ENCODE peak calls at places on chromosomes 1 and 21, in five cellular contexts. One of them, this sample, is unnamed.

GRCh38 chr1:150560011-150560438 is 10.8 kb downstream of the ADAMTSL4 start:
- DNase-seq in progenitor cell of endocrine pancreas: peak
- DNase-seq in neural progenitor cell: peak
- DNase-seq in lung: peak
- DNase-seq in psoas muscle: peak
- DNase-seq in this sample: peak

GRCh38 chr21:32256873-32257620 is 21.8 kb downstream of the MIS18A start:
- DNase-seq in lung: peak
- DNase-seq in psoas muscle: peak
- DNase-seq in progenitor cell of endocrine pancreas: no peak
- DNase-seq in neural progenitor cell: no peak
- DNase-seq in this sample: no peak

GRCh38 chr1:8076171-8076570 is 50.1 kb upstream of the ERRFI1 start:
- DNase-seq in lung: no peak
- DNase-seq in progenitor cell of endocrine pancreas: no peak
- DNase-seq in neural progenitor cell: no peak
- DNase-seq in psoas muscle: no peak
- DNase-seq in this sample: no peak

GRCh38 chr21:46667735-46668380 is 32.4 kb downstream of the PRMT2 start:
- DNase-seq in progenitor cell of endocrine pancreas: no peak
- DNase-seq in psoas muscle: peak
- DNase-seq in neural progenitor cell: peak
- DNase-seq in lung: no peak
- DNase-seq in this sample: no peak

GRCh38 chr1:5571861-5572401 is 420.3 kb downstream of the NPHP4 start:
- DNase-seq in lung: peak
- DNase-seq in psoas muscle: no peak
- DNase-seq in neural progenitor cell: no peak
- DNase-seq in progenitor cell of endocrine pancreas: no peak
- DNase-seq in this sample: no peak

GRCh38 chr1:16383917-16384316 is 16.9 kb downstream of the SZRD1 start:
- DNase-seq in lung: no peak
- DNase-seq in psoas muscle: no peak
- DNase-seq in progenitor cell of endocrine pancreas: no peak
- DNase-seq in neural progenitor cell: no peak
- DNase-seq in this sample: no peak

GRCh38 chr1:175873290-175873689 is 129.9 kb upstream of the TNR start:
- DNase-seq in psoas muscle: no peak
- DNase-seq in neural progenitor cell: no peak
- DNase-seq in progenitor cell of endocrine pancreas: no peak
- DNase-seq in lung: no peak
- DNase-seq in this sample: no peak

GRCh38 chr1:26164036-26164927 is 4.5 kb downstream of the C1orf232 start:
- DNase-seq in lung: no peak
- DNase-seq in psoas muscle: peak
- DNase-seq in progenitor cell of endocrine pancreas: peak
- DNase-seq in neural progenitor cell: peak
- DNase-seq in this sample: peak

GRCh38 chr1:46942086-46942485 is 810 bp upstream of the CYP4A11 start:
- DNase-seq in progenitor cell of endocrine pancreas: no peak
- DNase-seq in psoas muscle: no peak
- DNase-seq in lung: no peak
- DNase-seq in neural progenitor cell: no peak
- DNase-seq in this sample: no peak

GRCh38 chr1:42128499-42128898 is 24.7 kb upstream of the GUCA2B start:
- DNase-seq in psoas muscle: no peak
- DNase-seq in progenitor cell of endocrine pancreas: no peak
- DNase-seq in neural progenitor cell: no peak
- DNase-seq in lung: no peak
- DNase-seq in this sample: no peak

GRCh38 chr1:205535866-205536758 is 31.6 kb downstream of the CDK18 start:
- DNase-seq in psoas muscle: peak
- DNase-seq in lung: no peak
- DNase-seq in neural progenitor cell: no peak
- DNase-seq in progenitor cell of endocrine pancreas: no peak
- DNase-seq in this sample: peak

DNA sequence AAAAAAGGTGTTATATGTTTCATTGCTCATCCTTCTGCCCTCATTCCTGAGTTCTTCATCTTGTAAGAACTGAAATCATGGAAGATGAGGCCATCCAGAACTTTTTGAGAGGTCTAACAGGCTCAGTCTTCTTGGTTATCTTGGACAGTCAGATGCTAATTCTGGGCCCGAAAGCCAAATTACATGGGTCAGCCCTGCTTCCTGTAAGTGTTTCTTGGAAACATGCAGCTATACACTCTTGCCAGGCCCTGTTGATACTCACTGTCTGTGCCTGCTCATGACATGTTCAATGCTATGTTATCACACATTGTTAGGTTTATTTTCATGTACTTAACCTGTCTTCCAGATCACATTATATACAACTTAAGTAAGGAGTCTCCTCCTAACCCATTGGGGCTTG is 542.5 kb downstream of the NUF2 start:
- DNase-seq in neural progenitor cell: no peak
- DNase-seq in progenitor cell of endocrine pancreas: no peak
- DNase-seq in psoas muscle: no peak
- DNase-seq in lung: no peak
- DNase-seq in this sample: no peak
- TF ChIP-seq CTCF in neural progenitor cell: no peak
- TF ChIP-seq CTCF in progenitor cell of endocrine pancreas: no peak
- TF ChIP-seq CTCF in psoas muscle: no peak
- TF ChIP-seq CTCF in lung: no peak
- TF ChIP-seq CTCF in this sample: no peak

GRCh38 chr1:98884864-98885263 is 119.8 kb downstream of the PLPPR5 start:
- DNase-seq in neural progenitor cell: no peak
- DNase-seq in lung: no peak
- DNase-seq in psoas muscle: no peak
- DNase-seq in progenitor cell of endocrine pancreas: no peak
- DNase-seq in this sample: no peak
- TF ChIP-seq CTCF in neural progenitor cell: no peak
- TF ChIP-seq CTCF in lung: no peak
- TF ChIP-seq CTCF in psoas muscle: no peak
- TF ChIP-seq CTCF in progenitor cell of endocrine pancreas: no peak
- TF ChIP-seq CTCF in this sample: no peak

GRCh38 chr1:32234792-32235191 is 12.2 kb upstream of the FAM167B start:
- DNase-seq in lung: no peak
- DNase-seq in progenitor cell of endocrine pancreas: no peak
- DNase-seq in psoas muscle: peak
- DNase-seq in neural progenitor cell: no peak
- DNase-seq in this sample: no peak
- TF ChIP-seq CTCF in lung: no peak
- TF ChIP-seq CTCF in progenitor cell of endocrine pancreas: no peak
- TF ChIP-seq CTCF in psoas muscle: no peak
- TF ChIP-seq CTCF in neural progenitor cell: no peak
- TF ChIP-seq CTCF in this sample: no peak

GRCh38 chr1:109201123-109201703 is 12.5 kb upstream of the SARS1 start:
- DNase-seq in neural progenitor cell: peak
- DNase-seq in lung: peak
- DNase-seq in progenitor cell of endocrine pancreas: no peak
- DNase-seq in psoas muscle: peak
- DNase-seq in this sample: no peak
- TF ChIP-seq CTCF in neural progenitor cell: peak
- TF ChIP-seq CTCF in lung: peak
- TF ChIP-seq CTCF in progenitor cell of endocrine pancreas: peak
- TF ChIP-seq CTCF in psoas muscle: peak
- TF ChIP-seq CTCF in this sample: no peak

DNA sequence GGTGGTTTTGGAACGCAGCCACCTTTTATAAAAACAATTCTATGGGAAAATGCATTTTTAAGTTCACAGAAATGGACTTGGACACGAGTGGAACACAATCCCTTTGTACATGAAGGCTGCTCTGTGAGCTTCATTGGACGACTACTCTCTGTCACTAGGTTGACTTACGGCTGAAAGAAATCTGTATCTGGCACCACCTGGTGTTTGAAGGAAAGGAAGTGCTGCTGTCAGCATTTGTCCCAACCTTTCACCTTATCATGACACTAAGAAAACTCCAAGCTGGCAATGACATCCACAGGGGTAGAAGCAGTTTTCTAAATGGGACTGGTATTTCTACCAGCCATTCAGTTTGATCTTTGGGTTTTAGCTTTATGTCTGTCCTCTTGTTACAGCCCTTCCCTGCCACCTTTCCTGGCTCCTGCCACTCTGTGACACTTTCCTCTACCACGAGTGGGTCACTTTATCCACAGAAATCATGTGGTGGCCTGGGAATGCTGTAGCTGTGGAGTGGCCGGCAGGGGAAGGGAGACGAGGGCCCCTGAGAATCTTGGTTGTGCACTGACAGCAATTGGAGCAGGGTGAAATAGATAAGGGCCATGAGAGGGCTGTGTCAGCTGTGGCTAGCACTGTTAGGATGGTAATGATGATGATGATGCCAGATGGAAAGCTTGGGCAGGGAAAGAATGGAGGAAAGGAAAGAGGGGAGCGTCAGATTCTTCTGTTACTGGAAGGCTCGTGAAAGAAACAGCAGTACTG is 85.2 kb downstream of the TBX19 start:
- DNase-seq in progenitor cell of endocrine pancreas: no peak
- DNase-seq in lung: no peak
- DNase-seq in neural progenitor cell: peak
- DNase-seq in psoas muscle: no peak
- DNase-seq in this sample: no peak
- TF ChIP-seq CTCF in progenitor cell of endocrine pancreas: peak
- TF ChIP-seq CTCF in lung: no peak
- TF ChIP-seq CTCF in neural progenitor cell: peak
- TF ChIP-seq CTCF in psoas muscle: no peak
- TF ChIP-seq CTCF in this sample: no peak

GRCh38 chr1:209621329-209621728 is 30.9 kb downstream of the LAMB3 start:
- DNase-seq in lung: no peak
- DNase-seq in neural progenitor cell: no peak
- DNase-seq in progenitor cell of endocrine pancreas: no peak
- DNase-seq in psoas muscle: no peak
- DNase-seq in this sample: no peak

GRCh38 chr1:209621741-209622655 is 30.2 kb downstream of the LAMB3 start:
- DNase-seq in psoas muscle: no peak
- DNase-seq in neural progenitor cell: no peak
- DNase-seq in lung: no peak
- DNase-seq in progenitor cell of endocrine pancreas: no peak
- DNase-seq in this sample: no peak

GRCh38 chr1:209618756-209619420 is 33.3 kb downstream of the LAMB3 start:
- DNase-seq in progenitor cell of endocrine pancreas: no peak
- DNase-seq in lung: no peak
- DNase-seq in neural progenitor cell: no peak
- DNase-seq in psoas muscle: no peak
- DNase-seq in this sample: no peak

GRCh38 chr1:209619696-209620483 is 32.3 kb downstream of the LAMB3 start:
- DNase-seq in progenitor cell of endocrine pancreas: no peak
- DNase-seq in neural progenitor cell: no peak
- DNase-seq in lung: no peak
- DNase-seq in psoas muscle: no peak
- DNase-seq in this sample: no peak

DNA sequence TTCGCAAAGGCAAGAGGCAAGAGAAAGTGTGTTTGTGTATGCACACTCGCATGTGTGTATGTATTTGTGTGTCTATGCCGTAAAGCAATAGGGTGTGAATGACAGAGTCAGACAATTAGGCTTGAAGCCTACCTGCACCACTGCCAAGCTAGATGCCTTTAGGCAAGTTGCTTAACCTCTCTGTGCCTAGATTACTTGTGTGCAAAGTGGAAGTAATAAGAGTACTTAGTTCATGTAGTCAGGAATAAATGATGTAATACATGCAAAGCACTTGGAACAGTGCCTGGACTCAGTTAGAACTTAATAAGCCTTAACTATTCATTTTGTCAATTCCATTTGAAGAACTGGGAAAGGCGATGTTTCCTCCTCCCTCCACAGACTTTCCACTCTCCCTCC is 31.7 kb downstream of the LAMB3 start:
- DNase-seq in neural progenitor cell: no peak
- DNase-seq in lung: no peak
- DNase-seq in psoas muscle: no peak
- DNase-seq in progenitor cell of endocrine pancreas: no peak
- DNase-seq in this sample: no peak
- TF ChIP-seq CTCF in neural progenitor cell: no peak
- TF ChIP-seq CTCF in lung: no peak
- TF ChIP-seq CTCF in psoas muscle: no peak
- TF ChIP-seq CTCF in progenitor cell of endocrine pancreas: no peak
- TF ChIP-seq CTCF in this sample: no peak